ENCODE peak calls at places on chromosomes 6 and 20, in seven cellular contexts. F is right atrium auricular region, K is bronchial epithelial cell, H is tibial artery, M is astrocyte of the spinal cord, D is uterus, X is RWPE1. T is an unnamed sample.

GRCh38 chr20:8398289-8399051 is 266.4 kb downstream of the PLCB1 start:
- DNase-seq in F (no peak), K (no peak), H (no peak), M (no peak), D (no peak), X (no peak), T (no peak)

GRCh38 chr6:166446567-166447065 is 63.9 kb upstream of the MPC1 start:
- DNase-seq in F (no peak), K (peak), H (no peak), M (no peak), D (no peak), X (no peak), T (no peak)

GRCh38 chr6:135066806-135067205 is 12.2 kb upstream of the HBS1L start:
- DNase-seq in F (no peak), K (no peak), H (no peak), M (no peak), D (no peak), X (no peak), T (no peak)

GRCh38 chr6:21895591-21895990 is 302.0 kb downstream of the SOX4 start:
- DNase-seq in F (no peak), K (no peak), H (no peak), M (no peak), D (no peak), X (no peak), T (no peak)

GRCh38 chr20:2651772-2652723 is at the start of gene NOP56:
- DNase-seq in F (peak), K (peak), H (peak), M (peak), D (peak), X (peak), T (peak)

GRCh38 chr6:88135578-88136114 is 30.5 kb downstream of the CNR1 start:
- DNase-seq in F (no peak), K (no peak), H (no peak), M (no peak), D (no peak), X (no peak), T (no peak)

GRCh38 chr6:126527016-126527606 is 187.2 kb downstream of the CENPW start:
- DNase-seq in F (no peak), K (no peak), H (no peak), M (no peak), D (no peak), X (no peak), T (no peak)

GRCh38 chr6:119119989-119120388 is 41.5 kb upstream of the FAM184A start:
- DNase-seq in F (no peak), K (peak), H (no peak), M (peak), D (no peak), X (no peak), T (peak)

GRCh38 chr6:116975600-116975999 is 98.6 kb downstream of the RFX6 start:
- DNase-seq in F (no peak), K (peak), H (no peak), M (no peak), D (no peak), X (no peak), T (peak)

GRCh38 chr20:11001767-11002540 is 328.2 kb upstream of the JAG1 start:
- DNase-seq in F (no peak), K (peak), H (no peak), M (peak), D (no peak), X (peak), T (peak)

GRCh38 chr20:41047975-41048305 is 19.3 kb downstream of the TOP1 start:
- DNase-seq in F (no peak), K (peak), H (no peak), M (peak), D (no peak), X (peak), T (peak)

GRCh38 chr6:14441371-14441781 is 323.8 kb downstream of the CD83 start:
- DNase-seq in F (no peak), K (no peak), H (no peak), M (no peak), D (peak), X (no peak), T (no peak)

GRCh38 chr20:61322151-61322860 is 70.2 kb downstream of the CDH4 start:
- DNase-seq in F (no peak), K (no peak), H (no peak), M (no peak), D (no peak), X (no peak), T (no peak)

GRCh38 chr6:7696061-7696460 is 29.8 kb upstream of the BMP6 start:
- DNase-seq in F (no peak), K (no peak), H (no peak), M (no peak), D (no peak), X (no peak), T (no peak)

GRCh38 chr6:150325093-150325772 is 43.6 kb upstream of the IYD start:
- DNase-seq in F (no peak), K (peak), H (no peak), M (no peak), D (no peak), X (no peak), T (peak)

GRCh38 chr20:31719644-31720485 is 2.8 kb downstream of the BCL2L1 start:
- DNase-seq in F (no peak), K (peak), H (peak), M (no peak), D (no peak), X (peak), T (no peak)

GRCh38 chr20:31721408-31722332 is 998 bp downstream of the BCL2L1 start:
- DNase-seq in F (no peak), K (no peak), H (peak), M (no peak), D (peak), X (no peak), T (no peak)

GRCh38 chr20:31722388-31723281 is at the start of gene BCL2L1:
- DNase-seq in F (peak), K (peak), H (peak), M (peak), D (peak), X (peak), T (peak)

GRCh38 chr20:31718952-31719643 is 3.6 kb downstream of the BCL2L1 start:
- DNase-seq in F (no peak), K (peak), H (peak), M (no peak), D (no peak), X (no peak), T (peak)

DNA sequence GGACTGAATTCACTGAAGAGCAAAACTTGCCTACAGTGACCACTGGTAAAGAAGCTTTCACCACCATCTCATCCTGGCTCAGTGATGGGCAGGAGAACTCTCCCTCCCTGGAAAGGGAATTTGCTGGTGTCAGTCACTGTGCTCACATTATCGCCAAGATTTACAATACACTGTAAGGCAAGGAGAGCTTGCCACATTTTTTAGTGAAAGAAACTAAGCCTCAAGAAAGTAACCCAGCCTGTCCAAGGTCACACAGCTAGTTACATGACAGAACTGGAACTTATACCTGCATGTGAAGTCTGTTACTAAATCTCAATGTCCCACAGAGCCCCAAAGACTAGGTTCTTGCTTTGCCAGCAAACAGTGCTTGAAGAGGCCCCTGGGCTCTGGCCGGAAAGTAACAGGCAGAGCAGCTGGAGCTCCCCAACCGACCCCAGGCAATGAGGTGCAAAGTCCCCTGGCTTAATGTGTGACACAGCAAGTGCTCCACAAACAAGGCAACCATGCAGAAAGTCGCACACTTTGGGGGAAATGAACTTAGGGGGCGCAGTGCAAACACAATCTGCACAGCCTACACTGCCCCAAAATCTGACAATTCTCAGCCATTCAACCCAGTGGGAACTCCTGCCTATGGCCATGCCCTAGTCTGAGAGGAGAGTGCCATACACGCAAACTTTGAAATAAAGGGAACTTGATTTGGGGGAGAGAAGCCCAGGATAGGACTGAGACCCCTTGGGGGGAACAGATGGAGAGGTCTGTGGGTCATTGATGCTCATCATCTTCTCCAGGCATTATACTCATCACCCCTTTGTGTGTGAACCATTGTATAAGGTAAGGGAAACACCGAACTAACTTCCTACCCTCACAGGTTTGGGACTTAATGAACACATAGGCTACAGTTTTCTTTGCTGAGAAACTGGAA is 1.9 kb downstream of the BCL2L1 start:
- DNase-seq in F (no peak), K (peak), H (no peak), M (no peak), D (no peak), X (no peak), T (no peak)
- TF ChIP-seq CTCF in F (peak), K (no peak), H (no peak), M (no peak), D (no peak), X (no peak), T (no peak)

DNA sequence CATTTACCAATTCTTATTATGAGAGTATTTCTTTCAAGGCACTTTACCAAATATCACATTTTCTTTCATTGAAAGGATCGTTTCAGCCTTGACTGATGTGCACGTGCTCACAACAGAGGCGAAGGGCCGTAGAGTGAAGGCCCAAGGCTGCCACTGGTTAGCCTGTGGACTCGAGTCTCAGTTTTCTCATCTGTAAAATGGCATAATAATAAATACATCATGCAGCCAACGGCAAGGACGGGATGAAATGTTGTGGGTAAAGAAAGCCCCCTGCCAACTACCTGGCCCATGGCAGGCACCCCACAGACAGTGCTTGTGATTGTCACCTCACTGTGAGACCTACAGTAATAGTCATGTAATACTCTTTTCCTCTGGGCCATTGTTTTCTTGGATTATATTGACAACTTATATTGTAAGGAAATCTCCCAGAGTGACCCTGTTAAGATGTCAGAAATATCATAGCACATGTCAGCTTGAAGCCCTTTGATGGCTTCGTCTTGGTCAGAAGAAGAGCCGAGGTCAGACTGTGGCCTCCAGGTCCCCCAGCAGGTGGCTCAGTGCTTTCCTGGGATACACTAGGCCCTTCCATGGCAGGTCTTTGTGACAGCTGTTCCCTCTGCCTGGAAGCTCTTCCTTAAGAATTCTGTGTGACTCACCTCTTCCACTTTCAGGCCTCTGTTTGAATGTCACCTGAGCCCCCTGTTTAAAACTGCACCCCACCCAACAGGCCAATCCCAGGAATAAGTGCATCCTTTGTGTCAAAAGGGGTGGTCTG is 36.3 kb downstream of the FAM50B start:
- DNase-seq in F (no peak), K (no peak), H (no peak), M (no peak), D (no peak), X (peak), T (no peak)
- TF ChIP-seq CTCF in F (peak), K (peak), H (no peak), M (peak), D (no peak), X (no peak), T (peak)

GRCh38 chr6:106077170-106077569 is 9.0 kb upstream of the PRDM1 start:
- DNase-seq in F (no peak), K (peak), H (no peak), M (no peak), D (no peak), X (no peak), T (peak)

GRCh38 chr6:106069478-106069877 is 16.7 kb upstream of the PRDM1 start:
- DNase-seq in F (no peak), K (peak), H (no peak), M (peak), D (no peak), X (no peak), T (peak)

GRCh38 chr6:106076139-106076538 is 10.0 kb upstream of the PRDM1 start:
- DNase-seq in F (no peak), K (no peak), H (no peak), M (no peak), D (no peak), X (no peak), T (no peak)

GRCh38 chr6:106070626-106071025 is 15.5 kb upstream of the PRDM1 start:
- DNase-seq in F (no peak), K (no peak), H (no peak), M (no peak), D (no peak), X (no peak), T (no peak)

DNA sequence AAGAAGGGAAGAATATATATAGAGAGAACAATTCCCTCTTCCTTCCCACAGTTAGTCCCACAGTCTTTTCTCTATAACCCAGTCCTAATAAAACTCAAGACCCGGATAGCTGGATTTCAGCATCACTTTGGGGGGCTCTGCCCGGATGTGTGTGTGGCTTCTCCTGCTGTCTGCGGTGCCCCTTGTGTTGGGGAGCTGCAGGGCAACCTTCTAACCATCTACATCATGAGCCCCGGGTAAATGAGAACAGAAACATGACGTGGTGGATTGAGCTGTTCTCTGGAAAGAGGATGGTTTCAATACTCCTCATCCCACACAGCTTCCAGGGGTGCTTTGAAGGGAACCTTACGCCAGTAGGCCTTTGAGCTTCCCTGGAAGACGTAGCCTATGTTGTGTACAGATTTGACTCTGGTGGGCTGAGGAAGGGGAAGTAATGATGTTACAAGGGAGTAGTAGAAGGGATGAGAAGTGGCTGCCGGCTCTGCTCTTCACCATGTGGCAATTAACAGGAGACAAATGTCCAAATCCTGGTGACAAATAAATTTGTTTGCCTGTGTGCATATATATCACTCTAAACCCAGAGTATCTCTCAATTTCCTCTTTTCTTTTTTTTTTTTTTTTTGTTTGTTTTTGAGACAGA is 13.5 kb upstream of the PRDM1 start:
- DNase-seq in F (no peak), K (no peak), H (no peak), M (no peak), D (no peak), X (no peak), T (no peak)
- TF ChIP-seq CTCF in F (no peak), K (no peak), H (no peak), M (no peak), D (no peak), X (no peak), T (no peak)

DNA sequence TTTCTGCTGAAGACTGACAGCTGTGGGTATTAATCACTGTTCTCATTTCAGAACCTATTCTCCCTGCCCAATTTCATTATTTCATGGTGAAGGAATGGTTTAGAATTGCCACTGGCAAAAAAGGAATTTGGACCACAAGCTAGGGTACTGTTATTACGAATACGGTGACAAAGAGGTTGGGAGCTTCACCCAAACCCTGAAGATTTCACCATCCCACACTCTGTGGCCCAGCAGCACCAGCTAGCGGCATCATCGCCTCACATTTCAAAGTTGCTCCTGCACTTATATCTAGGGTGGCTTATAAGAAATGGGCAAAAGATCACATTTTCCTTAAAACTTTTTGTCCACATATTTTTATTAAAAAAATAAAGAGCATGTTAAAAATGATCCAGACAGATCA is 236.1 kb downstream of the SYNDIG1 start:
- DNase-seq in F (no peak), K (no peak), H (no peak), M (no peak), D (no peak), X (no peak), T (no peak)
- TF ChIP-seq CTCF in F (no peak), K (no peak), H (no peak), M (no peak), D (no peak), X (no peak), T (no peak)

GRCh38 chr20:43440531-43440930 is 17.2 kb upstream of the SRSF6 start:
- DNase-seq in F (no peak), K (no peak), H (no peak), M (no peak), D (no peak), X (no peak), T (no peak)

GRCh38 chr20:43448748-43449535 is 8.8 kb upstream of the SRSF6 start:
- DNase-seq in F (no peak), K (peak), H (no peak), M (peak), D (peak), X (peak), T (peak)

GRCh38 chr20:43446361-43446879 is 11.3 kb upstream of the SRSF6 start:
- DNase-seq in F (no peak), K (peak), H (no peak), M (no peak), D (no peak), X (peak), T (peak)

GRCh38 chr20:43442310-43442880 is 15.3 kb upstream of the SRSF6 start:
- DNase-seq in F (no peak), K (peak), H (no peak), M (no peak), D (no peak), X (no peak), T (peak)

GRCh38 chr20:43444107-43444506 is 13.6 kb upstream of the SRSF6 start:
- DNase-seq in F (no peak), K (no peak), H (no peak), M (no peak), D (no peak), X (no peak), T (no peak)
- TF ChIP-seq CTCF in F (no peak), K (no peak), H (no peak), M (no peak), D (no peak), X (no peak), T (no peak)

GRCh38 chr6:70375882-70376281 is 37.4 kb upstream of the FAM135A start:
- DNase-seq in F (no peak), K (no peak), H (no peak), M (no peak), D (no peak), X (no peak), T (no peak)
- TF ChIP-seq CTCF in F (no peak), K (peak), H (no peak), M (peak), D (no peak), X (no peak), T (peak)

DNA sequence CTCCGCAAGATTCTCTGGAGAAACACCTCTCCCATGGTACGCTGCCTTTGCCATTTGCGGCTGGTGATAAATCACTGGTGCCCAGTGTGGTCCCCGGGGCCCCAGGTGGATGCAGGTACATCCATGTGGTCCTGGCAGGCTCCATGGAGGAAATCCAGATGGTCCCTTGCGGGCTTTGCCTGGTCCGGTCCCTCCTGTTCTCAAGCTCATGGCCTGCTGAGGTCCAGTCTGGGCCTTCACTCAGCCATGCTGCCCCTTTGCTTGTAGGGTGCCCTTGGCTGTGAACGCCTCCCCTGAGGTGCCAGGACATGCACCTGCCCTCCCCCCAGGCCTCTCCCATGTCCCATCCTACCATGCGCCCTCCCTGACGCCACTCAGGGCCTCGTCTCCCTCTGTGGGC is 21.2 kb upstream of the DACT2 start:
- DNase-seq in F (no peak), K (no peak), H (no peak), M (no peak), D (no peak), X (no peak), T (no peak)
- TF ChIP-seq CTCF in F (no peak), K (no peak), H (no peak), M (no peak), D (no peak), X (no peak), T (no peak)